ENCODE peak calls at places on chromosomes 11 and 22, in five cellular contexts. One of them, this sample, is unnamed.
A peak's percentile ranks its signal among the peaks of the same experiment; 100 is the strongest.

GRCh38 chr11:123603666-123604065 is 50.8 kb downstream of the SCN3B start:
- DNase-seq in endodermal cell: no peak
- DNase-seq in cardiac septum: no peak
- DNase-seq in Caki2: no peak
- DNase-seq in aorta: no peak
- DNase-seq in this sample: no peak

GRCh38 chr11:78646564-78647185 is 72.0 kb upstream of the NARS2 start:
- DNase-seq in endodermal cell: peak; percentile 87
- DNase-seq in cardiac septum: no peak
- DNase-seq in Caki2: peak; percentile 44
- DNase-seq in aorta: no peak
- DNase-seq in this sample: no peak

GRCh38 chr22:35705141-35705540 is 12.5 kb upstream of the APOL5 start:
- DNase-seq in endodermal cell: no peak
- DNase-seq in cardiac septum: no peak
- DNase-seq in Caki2: no peak
- DNase-seq in aorta: no peak
- DNase-seq in this sample: no peak

GRCh38 chr22:35629406-35630234 is 12.5 kb upstream of the MB start:
- DNase-seq in endodermal cell: peak; percentile 85
- DNase-seq in cardiac septum: no peak
- DNase-seq in Caki2: peak; percentile 99
- DNase-seq in aorta: peak; percentile 89
- DNase-seq in this sample: peak; percentile 96

GRCh38 chr11:2685566-2686359 is 14.0 kb downstream of the KCNQ1OT1 start:
- DNase-seq in endodermal cell: peak; percentile 32
- DNase-seq in cardiac septum: peak; percentile 47
- DNase-seq in Caki2: no peak
- DNase-seq in aorta: peak; percentile 32
- DNase-seq in this sample: peak; percentile 34

GRCh38 chr22:29078036-29078868 is 5.4 kb downstream of the KREMEN1 start:
- DNase-seq in endodermal cell: no peak
- DNase-seq in cardiac septum: no peak
- DNase-seq in Caki2: no peak
- DNase-seq in aorta: no peak
- DNase-seq in this sample: no peak

GRCh38 chr11:1402776-1403620 is 13.3 kb downstream of the BRSK2 start:
- DNase-seq in endodermal cell: no peak
- DNase-seq in cardiac septum: no peak
- DNase-seq in Caki2: no peak
- DNase-seq in aorta: peak; percentile 37
- DNase-seq in this sample: no peak

GRCh38 chr11:121550247-121551132 is 97.7 kb upstream of the SORL1-AS1 start:
- DNase-seq in endodermal cell: no peak
- DNase-seq in cardiac septum: no peak
- DNase-seq in Caki2: no peak
- DNase-seq in aorta: no peak
- DNase-seq in this sample: no peak